ENCODE peak calls at places on chromosome X, in six cellular contexts. T, J, Q, G, K and W are unnamed samples.

GRCh38 chrX:149860445-149860844 is 20.5 kb upstream of the MAGEA8 start:
- DNase-seq in T (no peak), J (no peak), Q (no peak), G (no peak), K (no peak), W (no peak)

GRCh38 chrX:79413009-79413408 is 45.9 kb upstream of the ITM2A start:
- DNase-seq in T (no peak), J (no peak), Q (no peak), G (peak), K (peak), W (peak)

GRCh38 chrX:39762266-39762841 is 335.4 kb downstream of the BCOR start:
- DNase-seq in T (no peak), J (no peak), Q (no peak), G (peak), K (peak), W (no peak)

GRCh38 chrX:132532955-132533354 is 44.1 kb upstream of the MBNL3 start:
- DNase-seq in T (no peak), J (no peak), Q (no peak), G (peak), K (peak), W (no peak)

GRCh38 chrX:44675364-44676024 is 132.8 kb upstream of the FUNDC1 start:
- DNase-seq in T (peak), J (peak), Q (peak), G (peak), K (peak), W (no peak)

GRCh38 chrX:24153175-24153795 is 3.8 kb downstream of the ZFX start:
- DNase-seq in T (no peak), J (no peak), Q (peak), G (peak), K (peak), W (no peak)

GRCh38 chrX:10055430-10055829 is 88.3 kb downstream of the CLDN34 start:
- DNase-seq in T (no peak), J (no peak), Q (no peak), G (no peak), K (no peak), W (no peak)

GRCh38 chrX:21574793-21575192 is 83.3 kb downstream of the KLHL34 start:
- DNase-seq in T (no peak), J (no peak), Q (no peak), G (no peak), K (no peak), W (no peak)

GRCh38 chrX:119655125-119655524 is 37.8 kb downstream of the SEPTIN6 start:
- DNase-seq in T (no peak), J (peak), Q (no peak), G (peak), K (peak), W (no peak)

GRCh38 chrX:100413231-100413630 is 3.2 kb upstream of the PCDH19 start:
- DNase-seq in T (peak), J (no peak), Q (peak), G (peak), K (peak), W (peak)

GRCh38 chrX:15903186-15903681 is 48.6 kb upstream of the AP1S2 start:
- DNase-seq in T (no peak), J (no peak), Q (peak), G (no peak), K (no peak), W (peak)

GRCh38 chrX:135434258-135435138 is 12.8 kb downstream of the SMIM10L2A start:
- DNase-seq in T (no peak), J (no peak), Q (no peak), G (no peak), K (no peak), W (no peak)

GRCh38 chrX:155662297-155662696 is 49.5 kb upstream of the TMLHE start:
- DNase-seq in T (no peak), J (no peak), Q (no peak), G (peak), K (no peak), W (peak)

GRCh38 chrX:68746988-68747387 is 81.8 kb upstream of the EFNB1 start:
- DNase-seq in T (no peak), J (no peak), Q (no peak), G (no peak), K (no peak), W (no peak)

GRCh38 chrX:96655947-96656623 is 28.6 kb upstream of the DIAPH2 start:
- DNase-seq in T (no peak), J (no peak), Q (no peak), G (no peak), K (no peak), W (no peak)

GRCh38 chrX:56366901-56367300 is 134.7 kb downstream of the KLF8 start:
- DNase-seq in T (no peak), J (no peak), Q (no peak), G (no peak), K (no peak), W (no peak)

GRCh38 chrX:119398974-119399771 is at the start of gene SLC25A43:
- DNase-seq in T (peak), J (peak), Q (no peak), G (peak), K (peak), W (peak)

GRCh38 chrX:123087326-123087725 is 96.8 kb upstream of the GRIA3 start:
- DNase-seq in T (no peak), J (no peak), Q (no peak), G (peak), K (peak), W (no peak)

GRCh38 chrX:129108936-129109335 is 414.4 kb downstream of the SMARCA1 start:
- DNase-seq in T (no peak), J (no peak), Q (no peak), G (no peak), K (no peak), W (no peak)

GRCh38 chrX:21798677-21799219 is 40.7 kb upstream of the MBTPS2 start:
- DNase-seq in T (peak), J (no peak), Q (no peak), G (peak), K (no peak), W (no peak)

GRCh38 chrX:97504435-97504834 is 620.7 kb downstream of the RPA4 start:
- DNase-seq in T (no peak), J (no peak), Q (no peak), G (no peak), K (no peak), W (no peak)

GRCh38 chrX:17052210-17052609 is 105.8 kb downstream of the REPS2 start:
- DNase-seq in T (no peak), J (no peak), Q (no peak), G (peak), K (no peak), W (no peak)

GRCh38 chrX:15114865-15115566 is 154.9 kb downstream of the ASB9 start:
- DNase-seq in T (no peak), J (no peak), Q (no peak), G (no peak), K (no peak), W (no peak)

GRCh38 chrX:24259544-24260240 is 54.2 kb downstream of the SUPT20HL2 start:
- DNase-seq in T (peak), J (no peak), Q (peak), G (peak), K (peak), W (peak)

GRCh38 chrX:4043951-4044350 is 330.5 kb upstream of the PRKX start:
- DNase-seq in T (no peak), J (no peak), Q (no peak), G (no peak), K (no peak), W (no peak)

GRCh38 chrX:153708415-153708814 is 15.8 kb downstream of the BCAP31 start:
- DNase-seq in T (peak), J (peak), Q (peak), G (peak), K (peak), W (no peak)

GRCh38 chrX:10190367-10190766 is 33.6 kb downstream of the CLCN4 start:
- DNase-seq in T (peak), J (no peak), Q (peak), G (peak), K (peak), W (peak)

GRCh38 chrX:113001836-113002235 is 161.2 kb upstream of the AMOT start:
- DNase-seq in T (no peak), J (no peak), Q (no peak), G (no peak), K (peak), W (no peak)

GRCh38 chrX:123340691-123341090 is 156.6 kb downstream of the GRIA3 start:
- DNase-seq in T (no peak), J (no peak), Q (no peak), G (peak), K (peak), W (no peak)

GRCh38 chrX:103817502-103817901 is 14.6 kb downstream of the RAB9B start:
- DNase-seq in T (no peak), J (no peak), Q (peak), G (peak), K (peak), W (peak)

GRCh38 chrX:46979340-46979739 is 67.1 kb downstream of the JADE3 start:
- DNase-seq in T (peak), J (no peak), Q (no peak), G (peak), K (peak), W (no peak)

GRCh38 chrX:17405225-17405969 is 30.4 kb downstream of the NHS start:
- DNase-seq in T (peak), J (no peak), Q (no peak), G (peak), K (no peak), W (no peak)

GRCh38 chrX:23742174-23742692 is 843 bp downstream of the ACOT9 start:
- DNase-seq in T (peak), J (peak), Q (peak), G (peak), K (peak), W (peak)